ENCODE peak calls at places on chromosomes 11 and 22, in four cellular contexts. One of them, this sample, is unnamed.

GRCh38 chr11:107669156-107669740 is 42.6 kb downstream of the SLN start:
- DNase-seq in IMR-90: no peak
- DNase-seq in colonic mucosa: no peak
- DNase-seq in AG04449: no peak
- DNase-seq in this sample: no peak

GRCh38 chr22:46897246-46897623 is 134.8 kb downstream of the TBC1D22A start:
- DNase-seq in IMR-90: no peak
- DNase-seq in colonic mucosa: no peak
- DNase-seq in AG04449: no peak
- DNase-seq in this sample: no peak

GRCh38 chr22:23997092-23997491 is 8.2 kb downstream of the GSTT4 start:
- DNase-seq in IMR-90: no peak
- DNase-seq in colonic mucosa: no peak
- DNase-seq in AG04449: no peak
- DNase-seq in this sample: no peak

GRCh38 chr11:70110538-70111055 is 32.5 kb downstream of the ANO1 start:
- DNase-seq in IMR-90: no peak
- DNase-seq in colonic mucosa: no peak
- DNase-seq in AG04449: no peak
- DNase-seq in this sample: no peak

GRCh38 chr11:132941024-132941646 is 591.2 kb downstream of the OPCML start:
- DNase-seq in IMR-90: peak; percentile 43
- DNase-seq in colonic mucosa: no peak
- DNase-seq in AG04449: no peak
- DNase-seq in this sample: peak; percentile 38

GRCh38 chr22:25488244-25489020 is 76.0 kb upstream of the GRK3 start:
- DNase-seq in IMR-90: peak; percentile 91
- DNase-seq in colonic mucosa: peak; percentile 43
- DNase-seq in AG04449: no peak
- DNase-seq in this sample: peak; percentile 96

GRCh38 chr11:77082838-77083552 is 16.2 kb downstream of the CAPN5 start:
- DNase-seq in IMR-90: peak; percentile 38
- DNase-seq in colonic mucosa: no peak
- DNase-seq in AG04449: no peak
- DNase-seq in this sample: peak; percentile 77

GRCh38 chr11:833114-833791 is 501 bp downstream of the CD151 start:
- DNase-seq in IMR-90: no peak
- DNase-seq in colonic mucosa: peak; percentile 63
- DNase-seq in AG04449: no peak
- DNase-seq in this sample: peak; percentile 65

GRCh38 chr11:111944651-111945051 is 7.5 kb downstream of the DIXDC1 start:
- DNase-seq in IMR-90: peak; percentile 83
- DNase-seq in colonic mucosa: no peak
- DNase-seq in AG04449: peak; percentile 77
- DNase-seq in this sample: peak; percentile 36

GRCh38 chr11:9428706-9429105 is 32.1 kb upstream of the ZNF143 start:
- DNase-seq in IMR-90: no peak
- DNase-seq in colonic mucosa: no peak
- DNase-seq in AG04449: no peak
- DNase-seq in this sample: no peak

GRCh38 chr11:117829369-117829725 is 4.8 kb upstream of the FXYD2 start:
- DNase-seq in IMR-90: no peak
- DNase-seq in colonic mucosa: peak; percentile 17
- DNase-seq in AG04449: no peak
- DNase-seq in this sample: no peak

GRCh38 chr11:78226684-78227680 is 38.3 kb downstream of the USP35 start:
- DNase-seq in IMR-90: no peak
- DNase-seq in colonic mucosa: no peak
- DNase-seq in AG04449: no peak
- DNase-seq in this sample: peak; percentile 20

GRCh38 chr11:84563356-84563755 is 1063.8 kb downstream of the DLG2 start:
- DNase-seq in IMR-90: no peak
- DNase-seq in colonic mucosa: no peak
- DNase-seq in AG04449: no peak
- DNase-seq in this sample: no peak

GRCh38 chr11:33579101-33579500 is 121.5 kb downstream of the C11orf91 start:
- DNase-seq in IMR-90: no peak
- DNase-seq in colonic mucosa: no peak
- DNase-seq in AG04449: no peak
- DNase-seq in this sample: no peak

GRCh38 chr11:125140251-125140650 is 24.3 kb upstream of the PKNOX2 start:
- DNase-seq in IMR-90: no peak
- DNase-seq in colonic mucosa: no peak
- DNase-seq in AG04449: no peak
- DNase-seq in this sample: no peak

DNA sequence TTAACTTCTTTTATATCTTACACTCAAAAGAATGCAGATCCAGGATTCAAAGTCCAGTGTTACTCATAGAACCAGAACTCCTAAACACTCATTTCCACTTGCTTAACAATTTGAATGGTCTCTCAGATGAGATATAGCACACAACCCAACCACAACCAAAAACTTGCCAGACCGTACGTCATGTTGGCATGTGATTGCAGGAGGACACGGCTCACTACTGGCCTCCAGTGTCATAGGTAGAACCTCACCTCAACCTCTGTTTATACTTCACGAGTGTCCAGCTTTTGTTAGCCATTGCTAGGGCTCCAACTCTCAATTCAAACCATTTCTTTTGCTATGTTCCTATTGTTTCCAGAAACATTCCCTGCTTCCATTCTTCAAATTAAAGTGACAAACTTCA is 58.5 kb upstream of the PDGFD start:
- DNase-seq in IMR-90: no peak
- DNase-seq in colonic mucosa: no peak
- DNase-seq in AG04449: no peak
- DNase-seq in this sample: no peak
- TF ChIP-seq CTCF in IMR-90: no peak
- TF ChIP-seq CTCF in colonic mucosa: no peak
- TF ChIP-seq CTCF in AG04449: no peak
- TF ChIP-seq CTCF in this sample: no peak

GRCh38 chr11:67261635-67261941 is 4.7 kb upstream of the GRK2 start:
- DNase-seq in IMR-90: no peak
- DNase-seq in colonic mucosa: no peak
- DNase-seq in AG04449: no peak
- DNase-seq in this sample: no peak
- TF ChIP-seq CTCF in IMR-90: peak; percentile 14
- TF ChIP-seq CTCF in colonic mucosa: no peak
- TF ChIP-seq CTCF in AG04449: peak; percentile 38
- TF ChIP-seq CTCF in this sample: no peak

DNA sequence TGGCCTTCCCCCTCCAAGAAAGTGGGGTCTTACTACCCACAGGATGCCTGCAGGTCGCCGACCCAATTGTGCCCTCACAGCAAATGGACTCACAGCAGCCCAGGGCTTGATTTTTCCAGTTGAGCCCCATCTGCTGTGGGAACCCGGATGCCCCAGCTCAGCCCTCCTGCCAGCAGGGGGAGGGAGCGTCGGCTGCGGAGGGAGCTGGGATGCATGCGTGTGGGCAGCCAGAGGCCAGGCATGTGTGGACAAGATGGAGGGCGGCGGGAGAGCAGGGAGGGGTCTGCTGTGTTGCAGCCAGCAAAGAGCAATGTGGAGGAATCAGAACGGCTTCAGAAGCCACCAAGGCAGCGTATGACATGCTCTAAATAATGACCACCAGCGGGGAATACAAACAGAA is 41.0 kb upstream of the EIF3D start:
- DNase-seq in IMR-90: peak; percentile 27
- DNase-seq in colonic mucosa: no peak
- DNase-seq in AG04449: no peak
- DNase-seq in this sample: no peak
- TF ChIP-seq CTCF in IMR-90: peak; percentile 43
- TF ChIP-seq CTCF in colonic mucosa: no peak
- TF ChIP-seq CTCF in AG04449: peak; percentile 63
- TF ChIP-seq CTCF in this sample: no peak

DNA sequence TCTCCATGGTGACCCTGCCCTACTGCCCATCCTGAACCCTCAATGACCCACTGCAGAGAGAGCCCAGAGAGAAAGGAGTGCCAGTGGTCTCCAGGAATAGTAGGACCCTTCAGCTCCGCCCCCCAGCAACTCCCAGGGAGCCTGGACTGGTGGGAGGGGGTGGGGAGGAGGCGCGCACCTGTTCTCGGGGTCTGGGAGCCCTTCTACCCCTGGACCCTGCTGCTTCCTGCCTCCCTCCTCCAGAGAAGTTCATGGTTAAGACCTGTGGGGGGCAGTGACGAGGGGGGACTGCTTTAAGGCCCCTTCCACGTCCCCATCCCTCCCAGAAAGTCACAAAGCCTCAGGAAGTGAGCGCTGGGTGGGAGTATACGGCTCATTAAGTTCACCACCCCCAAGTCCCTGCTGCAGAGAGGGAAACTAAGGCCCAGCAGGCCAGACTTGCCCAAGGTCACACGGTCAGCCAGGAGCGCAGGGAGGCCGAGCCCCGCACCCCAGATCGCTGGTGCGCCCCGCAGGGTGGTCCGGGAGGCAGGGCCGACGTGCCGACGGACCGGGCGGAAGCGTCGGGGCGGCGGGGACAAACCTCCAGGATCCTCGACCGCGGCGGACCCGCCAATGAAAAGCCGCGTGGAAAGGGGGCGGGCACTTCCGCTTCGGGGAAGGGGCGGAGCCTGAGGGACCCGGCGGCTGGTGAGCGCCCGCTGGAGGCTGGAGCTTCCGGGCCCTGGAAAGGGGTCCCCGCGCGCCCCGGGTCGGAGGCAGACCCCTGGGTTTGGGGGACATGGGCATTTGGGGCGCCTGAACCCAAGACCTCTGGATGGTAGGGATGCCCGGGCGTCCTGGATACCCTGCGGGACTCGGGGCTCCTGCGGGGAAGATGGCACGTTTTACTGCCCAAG is at the start of the genes NUDT22 and TRPT1:
- DNase-seq in IMR-90: peak; percentile 66
- DNase-seq in colonic mucosa: peak; percentile 96
- DNase-seq in AG04449: no peak
- DNase-seq in this sample: peak; percentile 94
- TF ChIP-seq CTCF in IMR-90: peak; percentile 12
- TF ChIP-seq CTCF in colonic mucosa: no peak
- TF ChIP-seq CTCF in AG04449: peak; percentile 27
- TF ChIP-seq CTCF in this sample: peak; percentile 42

GRCh38 chr11:41379084-41379483 is 80.4 kb downstream of the LRRC4C start:
- DNase-seq in IMR-90: no peak
- DNase-seq in colonic mucosa: no peak
- DNase-seq in AG04449: no peak
- DNase-seq in this sample: no peak

GRCh38 chr11:41382927-41383326 is 76.5 kb downstream of the LRRC4C start:
- DNase-seq in IMR-90: no peak
- DNase-seq in colonic mucosa: no peak
- DNase-seq in AG04449: no peak
- DNase-seq in this sample: no peak

GRCh38 chr11:41377709-41378394 is 81.6 kb downstream of the LRRC4C start:
- DNase-seq in IMR-90: no peak
- DNase-seq in colonic mucosa: no peak
- DNase-seq in AG04449: no peak
- DNase-seq in this sample: no peak

DNA sequence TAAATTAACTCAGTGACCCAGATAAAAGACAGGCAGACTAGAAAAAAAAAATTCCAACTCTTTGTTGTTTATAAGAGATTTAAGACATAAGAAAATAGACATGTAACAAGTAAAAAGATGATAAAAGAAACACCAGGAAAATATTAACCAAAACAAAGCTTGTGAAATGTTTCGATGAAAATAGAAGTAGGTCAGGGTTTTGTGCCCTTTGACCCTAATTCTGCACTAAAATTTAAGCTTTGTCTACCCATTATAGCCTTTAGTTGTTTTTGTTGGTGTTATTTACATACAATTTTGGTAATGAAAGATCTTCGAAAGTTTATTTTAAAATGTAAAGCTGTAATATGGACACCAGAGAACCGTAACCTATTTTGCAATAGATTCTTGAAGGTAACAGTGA is 75.7 kb downstream of the LRRC4C start:
- DNase-seq in IMR-90: no peak
- DNase-seq in colonic mucosa: no peak
- DNase-seq in AG04449: no peak
- DNase-seq in this sample: no peak
- TF ChIP-seq CTCF in IMR-90: no peak
- TF ChIP-seq CTCF in colonic mucosa: no peak
- TF ChIP-seq CTCF in AG04449: no peak
- TF ChIP-seq CTCF in this sample: no peak

GRCh38 chr11:123429851-123430735 is at the start of gene GRAMD1B:
- DNase-seq in IMR-90: peak; percentile 90
- DNase-seq in colonic mucosa: peak; percentile 38
- DNase-seq in AG04449: peak; percentile 71
- DNase-seq in this sample: peak; percentile 87
- TF ChIP-seq CTCF in IMR-90: peak; percentile 21
- TF ChIP-seq CTCF in colonic mucosa: no peak
- TF ChIP-seq CTCF in AG04449: peak; percentile 44
- TF ChIP-seq CTCF in this sample: no peak

DNA sequence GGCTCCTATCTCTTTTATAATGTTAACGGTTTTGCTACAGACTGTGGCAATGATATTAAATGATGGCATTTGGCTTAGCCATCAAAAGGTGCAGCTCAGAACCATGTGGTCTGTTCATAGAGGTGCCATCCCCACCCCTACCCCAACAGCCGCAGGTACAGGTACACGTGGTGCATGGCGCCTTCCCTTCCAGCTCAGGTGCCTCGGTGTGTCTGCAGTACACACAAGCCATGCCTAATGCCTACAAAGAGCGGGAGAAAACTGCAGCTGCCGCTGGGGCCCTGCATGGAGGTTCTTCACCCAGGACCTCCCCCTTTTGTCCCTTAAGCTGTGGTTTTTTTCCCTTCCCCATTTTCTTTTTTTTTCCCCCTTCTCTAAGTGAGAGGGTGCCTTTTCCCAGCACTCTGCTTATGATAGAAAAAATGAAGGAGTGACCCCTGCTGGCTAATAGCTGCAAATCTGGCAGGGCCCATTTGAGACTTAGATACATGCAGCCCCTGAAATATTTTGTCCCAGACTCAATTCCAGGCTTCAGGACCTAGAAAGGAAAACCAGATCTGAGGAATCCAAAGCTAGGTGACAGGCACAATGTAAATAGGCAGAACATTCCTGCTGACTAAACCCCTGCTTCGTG is 6.5 kb downstream of the OR52M1 start:
- DNase-seq in IMR-90: peak; percentile 16
- DNase-seq in colonic mucosa: no peak
- DNase-seq in AG04449: no peak
- DNase-seq in this sample: peak; percentile 9
- TF ChIP-seq CTCF in IMR-90: peak; percentile 39
- TF ChIP-seq CTCF in colonic mucosa: no peak
- TF ChIP-seq CTCF in AG04449: no peak
- TF ChIP-seq CTCF in this sample: peak; percentile 23